ENCODE peak calls at places on chromosomes 12 and 14, in five cellular contexts. B, M, W, Q and F are unnamed samples.

GRCh38 chr14:101553393-101553792 is 7.9 kb upstream of the DIO3 start:
- DNase-seq in B (no peak), M (no peak), W (no peak), Q (no peak), F (no peak)

GRCh38 chr12:79423560-79423959 is 267.2 kb downstream of the PAWR start:
- DNase-seq in B (no peak), M (no peak), W (no peak), Q (no peak), F (no peak)

GRCh38 chr12:47636908-47637780 is 68.7 kb downstream of the RPAP3 start:
- DNase-seq in B (peak), M (peak), W (peak), Q (peak), F (peak)

GRCh38 chr14:96686126-96686525 is 111.1 kb upstream of the VRK1 start:
- DNase-seq in B (no peak), M (no peak), W (no peak), Q (no peak), F (no peak)

GRCh38 chr14:101738921-101739320 is 22.6 kb upstream of the PPP2R5C start:
- DNase-seq in B (no peak), M (no peak), W (no peak), Q (no peak), F (no peak)

GRCh38 chr14:40221428-40221827 is 789.2 kb upstream of the FBXO33 start:
- DNase-seq in B (no peak), M (no peak), W (no peak), Q (no peak), F (no peak)

GRCh38 chr12:48454675-48455074 is 17.7 kb upstream of the ANP32D start:
- DNase-seq in B (peak), M (no peak), W (peak), Q (no peak), F (no peak)

GRCh38 chr12:43847427-43847826 is 11.5 kb downstream of the TMEM117 start:
- DNase-seq in B (no peak), M (no peak), W (peak), Q (no peak), F (no peak)

GRCh38 chr14:65354715-65355114 is 57.8 kb upstream of the FUT8 start:
- DNase-seq in B (no peak), M (no peak), W (no peak), Q (no peak), F (no peak)

GRCh38 chr12:90959538-90960139 is 4.7 kb upstream of the CCER1 start:
- DNase-seq in B (peak), M (no peak), W (peak), Q (peak), F (peak)

GRCh38 chr12:120997448-120997847 is 18.8 kb downstream of the C12orf43 start:
- DNase-seq in B (no peak), M (no peak), W (no peak), Q (no peak), F (no peak)

GRCh38 chr12:96047621-96048211 is 12.3 kb upstream of the LTA4H start:
- DNase-seq in B (peak), M (no peak), W (no peak), Q (peak), F (no peak)

GRCh38 chr14:105908481-105908911 is 382.1 kb downstream of the TMEM121 start:
- DNase-seq in B (no peak), M (no peak), W (no peak), Q (no peak), F (no peak)

GRCh38 chr12:16348435-16349131 is 1.1 kb downstream of the MGST1 start:
- DNase-seq in B (peak), M (no peak), W (no peak), Q (no peak), F (no peak)

GRCh38 chr14:55580401-55581010 is 499 bp downstream of the KTN1 start:
- DNase-seq in B (peak), M (peak), W (no peak), Q (peak), F (peak)

GRCh38 chr12:32548691-32549412 is 130.2 kb upstream of the DNM1L start:
- DNase-seq in B (no peak), M (no peak), W (peak), Q (no peak), F (no peak)

GRCh38 chr12:76264617-76265016 is 83.6 kb downstream of the BBS10 start:
- DNase-seq in B (no peak), M (no peak), W (no peak), Q (no peak), F (no peak)

GRCh38 chr12:88638956-88639355 is 58.7 kb upstream of the KITLG start:
- DNase-seq in B (no peak), M (no peak), W (no peak), Q (no peak), F (no peak)

GRCh38 chr12:19922687-19923086 is 445.6 kb upstream of the PDE3A start:
- DNase-seq in B (no peak), M (no peak), W (no peak), Q (no peak), F (no peak)

GRCh38 chr12:75944097-75944904 is 87.3 kb downstream of the PHLDA1 start:
- DNase-seq in B (peak), M (no peak), W (peak), Q (no peak), F (no peak)

GRCh38 chr14:49593016-49593415 is 5.7 kb upstream of the LRR1 start:
- DNase-seq in B (no peak), M (no peak), W (peak), Q (no peak), F (no peak)

GRCh38 chr12:132560831-132561783 is 49.3 kb downstream of the LRCOL1 start:
- DNase-seq in B (peak), M (peak), W (peak), Q (peak), F (peak)

GRCh38 chr12:39441963-39442894 is 691 bp downstream of the KIF21A start:
- DNase-seq in B (no peak), M (peak), W (peak), Q (peak), F (peak)

GRCh38 chr12:1131811-1132224 is 140.8 kb downstream of the ERC1 start:
- DNase-seq in B (no peak), M (no peak), W (no peak), Q (peak), F (no peak)

GRCh38 chr12:102169922-102170698 is 27.5 kb downstream of the PMCH start:
- DNase-seq in B (peak), M (no peak), W (peak), Q (peak), F (no peak)

GRCh38 chr14:100292301-100292775 is 13.9 kb downstream of the SLC25A29 start:
- DNase-seq in B (no peak), M (peak), W (no peak), Q (no peak), F (no peak)

GRCh38 chr14:67987596-67987995 is 168.0 kb downstream of the RAD51B start:
- DNase-seq in B (no peak), M (no peak), W (peak), Q (no peak), F (no peak)

GRCh38 chr12:77433799-77434198 is 368.4 kb upstream of the E2F7 start:
- DNase-seq in B (no peak), M (no peak), W (peak), Q (no peak), F (no peak)

GRCh38 chr14:30974628-30975027 is 50.8 kb upstream of the AP4S1 start:
- DNase-seq in B (no peak), M (no peak), W (no peak), Q (no peak), F (no peak)

GRCh38 chr14:95544588-95544987 is 9.7 kb downstream of the GLRX5 start:
- DNase-seq in B (no peak), M (no peak), W (peak), Q (no peak), F (no peak)

GRCh38 chr12:126076515-126076914 is 1011.3 kb downstream of the AACS start:
- DNase-seq in B (no peak), M (no peak), W (no peak), Q (no peak), F (no peak)

GRCh38 chr12:6386522-6386921 is 2.6 kb downstream of the LTBR start:
- DNase-seq in B (no peak), M (no peak), W (no peak), Q (no peak), F (no peak)

GRCh38 chr12:131116437-131117117 is 162.9 kb downstream of the ADGRD1 start:
- DNase-seq in B (no peak), M (peak), W (no peak), Q (no peak), F (peak)

GRCh38 chr14:54343276-54344121 is 53.3 kb upstream of the CDKN3 start:
- DNase-seq in B (no peak), M (no peak), W (no peak), Q (no peak), F (no peak)

GRCh38 chr12:23757541-23757962 is 191.9 kb downstream of the SOX5 start:
- DNase-seq in B (no peak), M (no peak), W (no peak), Q (no peak), F (no peak)

GRCh38 chr12:95480230-95480629 is 6.3 kb downstream of the METAP2 start:
- DNase-seq in B (no peak), M (no peak), W (peak), Q (no peak), F (no peak)

GRCh38 chr12:97276198-97276580 is 186.4 kb upstream of the RMST start:
- DNase-seq in B (no peak), M (peak), W (no peak), Q (no peak), F (peak)

DNA sequence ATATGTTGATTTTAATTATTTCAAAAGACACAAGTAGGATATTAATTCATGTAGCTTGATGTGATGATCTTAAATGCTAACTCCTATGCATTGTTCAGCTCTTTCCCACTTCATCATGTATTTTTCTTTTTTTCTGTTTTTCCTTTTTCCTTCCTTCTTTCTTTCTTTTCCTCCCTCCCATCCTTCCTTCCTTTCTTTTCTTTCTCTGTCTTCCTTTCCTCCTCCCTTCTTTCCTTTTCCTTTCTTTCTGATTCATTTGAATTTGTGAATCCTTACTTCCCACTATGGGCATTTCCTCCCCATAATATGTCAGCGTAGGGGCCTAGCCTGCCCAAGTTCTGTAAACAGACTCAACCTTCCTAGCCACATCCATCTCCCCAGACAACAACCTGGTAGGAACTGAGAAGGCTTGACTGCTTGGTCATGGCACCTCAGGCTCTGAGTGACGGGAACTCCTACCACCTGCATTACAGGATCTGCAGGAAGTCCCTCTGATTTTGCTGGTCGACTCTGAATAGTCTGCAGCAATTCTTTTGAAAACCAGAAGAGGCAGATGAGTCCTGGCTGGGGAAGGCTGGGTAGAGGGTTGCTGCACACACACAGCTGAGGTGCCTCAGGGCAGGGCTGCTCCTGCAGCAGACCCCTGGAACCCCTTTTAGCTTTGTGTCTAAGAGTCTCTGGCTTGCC is 33.4 kb upstream of the BHLHE41 start:
- DNase-seq in B (peak), M (no peak), W (no peak), Q (no peak), F (no peak)
- TF ChIP-seq CTCF in B (peak), M (no peak), W (no peak), Q (no peak), F (no peak)

GRCh38 chr14:91714805-91715204 is 17.1 kb downstream of the CATSPERB start:
- DNase-seq in B (no peak), M (peak), W (no peak), Q (peak), F (no peak)
- TF ChIP-seq CTCF in B (peak), M (no peak), W (no peak), Q (no peak), F (no peak)

GRCh38 chr12:119676573-119676972 is 8.6 kb downstream of the PRKAB1 start:
- DNase-seq in B (no peak), M (no peak), W (no peak), Q (no peak), F (no peak)
- TF ChIP-seq CTCF in B (peak), M (no peak), W (peak), Q (no peak), F (no peak)

DNA sequence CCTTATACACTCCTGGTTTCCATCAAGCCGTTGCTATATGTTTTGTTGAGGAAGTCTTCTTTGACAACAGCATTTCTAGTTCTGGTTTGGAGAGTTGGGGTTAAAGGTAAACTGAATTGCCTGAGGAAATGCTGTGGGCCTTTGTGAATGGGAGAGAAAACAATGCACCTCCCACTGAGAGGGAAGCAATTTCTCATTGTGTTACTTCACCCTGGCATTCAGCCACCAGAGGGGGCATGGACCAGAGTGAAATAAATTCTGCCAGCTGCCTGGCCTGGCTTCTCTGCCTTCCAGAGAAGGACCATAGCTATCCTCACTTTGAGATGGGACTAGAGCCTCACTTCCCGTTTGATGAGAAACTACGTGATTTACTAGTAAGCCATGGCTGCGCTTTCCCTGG is 475.3 kb downstream of the EGLN3 start:
- DNase-seq in B (peak), M (peak), W (peak), Q (peak), F (peak)
- TF ChIP-seq CTCF in B (peak), M (peak), W (peak), Q (no peak), F (peak)

GRCh38 chr12:68157295-68157871 is 2.2 kb downstream of the IFNG start:
- DNase-seq in B (no peak), M (no peak), W (no peak), Q (no peak), F (no peak)

GRCh38 chr12:68162374-68162773 is 2.8 kb upstream of the IFNG start:
- DNase-seq in B (no peak), M (no peak), W (no peak), Q (no peak), F (no peak)

GRCh38 chr12:68159681-68160304 is at the start of gene IFNG:
- DNase-seq in B (no peak), M (no peak), W (no peak), Q (no peak), F (no peak)

GRCh38 chr12:68154768-68155167 is 4.8 kb downstream of the IFNG start:
- DNase-seq in B (no peak), M (no peak), W (no peak), Q (no peak), F (no peak)

DNA sequence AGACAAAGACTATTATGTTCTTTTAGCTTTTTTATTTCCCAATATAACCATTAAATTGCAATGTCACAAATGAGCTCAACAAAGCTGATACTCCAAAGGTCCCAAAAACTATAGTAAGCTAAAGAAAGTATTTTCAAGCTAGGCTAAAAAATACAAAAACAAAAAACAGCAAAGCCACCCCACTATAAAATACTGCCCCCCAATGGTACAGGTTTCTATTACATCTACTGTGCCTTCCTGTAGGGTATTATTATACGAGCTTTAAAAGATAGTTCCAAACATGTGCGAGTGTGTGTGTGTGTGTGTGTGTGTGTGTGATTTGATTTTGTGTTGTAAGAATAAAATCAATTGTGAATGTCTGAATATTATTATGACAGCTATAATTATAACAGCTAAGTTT is 1.1 kb downstream of the IFNG start:
- DNase-seq in B (peak), M (no peak), W (peak), Q (peak), F (no peak)
- TF ChIP-seq CTCF in B (peak), M (peak), W (peak), Q (no peak), F (peak)

DNA sequence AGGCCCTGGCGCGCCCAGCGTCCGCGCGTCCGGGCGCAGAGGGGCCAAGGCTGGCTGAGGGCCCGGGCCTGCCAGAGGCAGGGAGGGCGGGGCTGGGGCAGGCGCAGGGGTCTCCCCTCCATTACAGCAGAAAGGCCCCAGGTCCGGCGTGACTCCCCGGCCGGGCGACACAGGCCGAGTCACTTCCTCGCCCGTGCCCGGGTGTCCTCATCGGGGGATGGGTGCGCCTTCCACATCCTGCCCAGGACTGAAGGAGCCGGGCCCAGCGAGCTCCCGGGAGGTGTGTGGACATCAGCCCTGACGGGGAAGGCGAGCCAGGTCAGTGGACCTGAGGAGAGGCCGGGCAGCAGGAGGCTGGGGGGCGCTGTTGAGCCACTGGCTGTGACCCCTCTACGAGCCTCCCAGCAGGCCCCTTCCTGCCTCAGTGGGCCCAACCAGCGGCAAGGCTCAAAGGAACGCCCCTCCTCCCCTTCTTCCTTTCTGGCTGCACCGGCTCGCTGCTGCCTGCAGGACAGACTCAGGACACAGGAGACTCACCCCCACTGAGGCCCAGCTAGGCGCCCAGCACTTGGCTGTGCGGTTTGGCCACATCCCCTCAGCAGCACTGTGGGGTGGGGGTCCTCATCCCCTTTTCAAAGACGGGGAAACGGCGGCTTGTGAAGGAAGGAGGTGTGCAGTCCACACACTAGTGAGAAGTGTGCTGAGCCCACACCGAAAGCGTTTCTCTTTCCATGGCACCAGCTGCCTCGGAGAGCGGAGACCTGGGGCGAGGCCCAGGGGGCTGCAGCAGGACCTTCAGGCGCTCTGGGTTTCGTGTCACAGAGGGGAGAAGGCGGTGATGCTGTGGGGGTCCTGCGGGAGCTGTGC is 606 bp downstream of the TNFAIP2 start:
- DNase-seq in B (no peak), M (peak), W (no peak), Q (peak), F (no peak)
- TF ChIP-seq CTCF in B (peak), M (peak), W (peak), Q (no peak), F (peak)

DNA sequence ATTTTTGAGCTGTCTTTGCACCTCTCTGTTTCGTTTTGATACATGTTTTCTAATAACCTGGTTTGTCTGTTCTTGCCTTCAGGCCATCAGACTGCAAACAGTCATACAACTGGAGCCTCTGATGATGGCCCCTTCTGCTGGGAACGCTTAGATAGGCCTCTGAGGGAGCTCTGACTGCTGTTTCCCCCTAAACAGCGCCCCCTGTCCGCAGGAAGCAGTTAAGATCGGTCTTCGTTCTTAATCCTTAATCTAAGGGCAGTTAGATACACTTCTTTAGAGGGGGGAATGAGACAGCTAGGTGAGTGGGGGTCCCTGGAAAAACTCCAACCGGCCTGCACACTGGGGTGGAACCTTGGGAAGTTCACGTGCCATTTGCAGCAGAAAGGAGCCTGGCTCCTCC is 1338.8 kb upstream of the SEL1L start:
- DNase-seq in B (peak), M (peak), W (no peak), Q (no peak), F (peak)
- TF ChIP-seq CTCF in B (peak), M (peak), W (no peak), Q (no peak), F (peak)

DNA sequence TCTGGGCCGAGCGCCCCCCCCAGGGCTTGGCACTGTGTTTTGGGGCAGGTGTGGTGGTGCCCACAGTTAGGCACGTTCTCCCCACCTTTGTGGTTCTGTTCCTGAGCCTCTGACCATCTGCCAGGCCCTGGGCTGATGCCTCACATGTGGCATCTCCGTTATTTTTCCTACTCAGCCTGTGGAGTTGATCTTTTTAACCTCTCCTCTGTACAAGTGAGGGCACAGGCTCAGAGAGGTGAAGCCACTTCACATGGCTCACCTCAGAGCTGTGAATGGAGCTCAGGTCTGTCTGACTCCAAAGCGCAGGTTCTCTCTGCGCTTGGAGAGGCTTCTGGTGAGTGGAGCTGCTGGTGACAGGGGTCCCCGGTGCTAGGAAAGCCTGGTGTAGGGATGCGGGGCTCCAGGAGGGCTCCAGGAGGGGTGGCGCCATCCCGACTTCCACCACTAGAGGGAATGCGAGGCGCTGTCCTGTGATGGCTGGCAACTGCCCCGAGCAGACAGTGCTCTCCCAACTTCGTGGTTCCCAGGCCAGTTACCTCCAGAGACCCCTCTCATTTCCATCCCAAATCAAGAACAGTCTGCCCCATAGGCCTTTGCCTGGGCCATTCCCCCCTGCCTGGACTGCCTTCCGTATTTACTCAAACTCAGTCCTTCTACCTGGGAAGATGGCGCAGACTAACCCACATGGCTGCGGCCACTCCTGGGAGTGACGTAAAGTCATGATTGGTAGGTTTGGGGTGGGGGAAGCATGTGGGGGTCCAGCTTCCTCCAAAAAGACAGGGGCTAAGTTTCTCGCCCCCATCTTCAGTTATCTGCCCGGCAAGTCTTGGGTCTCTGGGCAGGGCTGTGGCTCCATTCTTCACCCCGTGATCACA is 9.9 kb downstream of the BCL7A start:
- DNase-seq in B (peak), M (peak), W (peak), Q (peak), F (peak)
- TF ChIP-seq CTCF in B (peak), M (peak), W (peak), Q (peak), F (peak)